ENCODE peak calls at places on chromosomes 4 and X, in five cellular contexts. One of them, this sample, is unnamed.

GRCh38 chrX:147173586-147173985 is 359.0 kb upstream of the CXorf51A start:
- DNase-seq in GM23338: no peak
- DNase-seq in hepatocyte: no peak
- DNase-seq in lower leg skin: peak
- DNase-seq in breast epithelium: no peak
- DNase-seq in this sample: no peak

GRCh38 chr4:54382623-54383022 is 153.5 kb downstream of the PDGFRA start:
- DNase-seq in GM23338: no peak
- DNase-seq in hepatocyte: no peak
- DNase-seq in lower leg skin: no peak
- DNase-seq in breast epithelium: no peak
- DNase-seq in this sample: no peak

GRCh38 chr4:184746532-184746870 is 12.6 kb upstream of the CENPU start:
- DNase-seq in GM23338: peak
- DNase-seq in hepatocyte: peak
- DNase-seq in lower leg skin: no peak
- DNase-seq in breast epithelium: peak
- DNase-seq in this sample: no peak

GRCh38 chr4:105345838-105346237 is 128.0 kb downstream of the PPA2 start:
- DNase-seq in GM23338: no peak
- DNase-seq in hepatocyte: no peak
- DNase-seq in lower leg skin: no peak
- DNase-seq in breast epithelium: no peak
- DNase-seq in this sample: no peak

GRCh38 chr4:22427676-22428075 is 88.2 kb downstream of the ADGRA3 start:
- DNase-seq in GM23338: no peak
- DNase-seq in hepatocyte: no peak
- DNase-seq in lower leg skin: no peak
- DNase-seq in breast epithelium: no peak
- DNase-seq in this sample: no peak

GRCh38 chrX:110284159-110284558 is 33.7 kb downstream of the AMMECR1 start:
- DNase-seq in GM23338: no peak
- DNase-seq in hepatocyte: no peak
- DNase-seq in lower leg skin: no peak
- DNase-seq in breast epithelium: no peak
- DNase-seq in this sample: no peak

GRCh38 chr4:165715989-165716388 is 157.0 kb upstream of the TLL1 start:
- DNase-seq in GM23338: no peak
- DNase-seq in hepatocyte: no peak
- DNase-seq in lower leg skin: no peak
- DNase-seq in breast epithelium: no peak
- DNase-seq in this sample: no peak

GRCh38 chr4:55356991-55357461 is 11.0 kb downstream of the SRD5A3 start:
- DNase-seq in GM23338: no peak
- DNase-seq in hepatocyte: peak
- DNase-seq in lower leg skin: no peak
- DNase-seq in breast epithelium: no peak
- DNase-seq in this sample: no peak

GRCh38 chr4:123755655-123756054 is 359.1 kb downstream of the SPRY1 start:
- DNase-seq in GM23338: no peak
- DNase-seq in hepatocyte: no peak
- DNase-seq in lower leg skin: no peak
- DNase-seq in breast epithelium: no peak
- DNase-seq in this sample: no peak

GRCh38 chr4:24224446-24224845 is 334.6 kb upstream of the PPARGC1A start:
- DNase-seq in GM23338: no peak
- DNase-seq in hepatocyte: peak
- DNase-seq in lower leg skin: no peak
- DNase-seq in breast epithelium: no peak
- DNase-seq in this sample: no peak

GRCh38 chrX:48473718-48473990 is 2.3 kb upstream of the FTSJ1 start:
- DNase-seq in GM23338: no peak
- DNase-seq in hepatocyte: no peak
- DNase-seq in lower leg skin: no peak
- DNase-seq in breast epithelium: no peak
- DNase-seq in this sample: no peak
- H3K4me3 ChIP-seq in GM23338: no peak
- H3K4me3 ChIP-seq in hepatocyte: no peak
- H3K4me3 ChIP-seq in lower leg skin: no peak
- H3K4me3 ChIP-seq in breast epithelium: no peak
- H3K4me3 ChIP-seq in this sample: no peak

DNA sequence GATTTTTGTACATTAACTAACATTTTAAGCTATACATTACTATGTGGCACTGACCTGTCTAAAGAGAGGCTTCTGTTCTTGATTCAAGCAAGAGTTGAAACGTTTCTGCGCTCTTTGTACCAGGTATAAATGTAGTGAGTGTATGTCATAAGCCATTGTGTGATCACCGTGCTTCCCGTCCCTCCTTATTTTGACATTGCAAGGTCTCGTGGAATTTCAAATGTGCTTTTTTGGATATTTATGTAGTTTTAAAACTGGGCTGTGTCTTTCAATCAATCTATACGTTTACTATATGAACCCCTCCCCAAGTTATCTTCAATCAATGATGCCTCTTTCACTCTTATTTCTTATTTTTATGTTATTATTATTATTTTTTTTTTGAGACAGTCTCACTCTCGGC is at the start of gene KLHL15:
- DNase-seq in GM23338: no peak
- DNase-seq in hepatocyte: no peak
- DNase-seq in lower leg skin: no peak
- DNase-seq in breast epithelium: no peak
- DNase-seq in this sample: no peak
- H3K4me3 ChIP-seq in GM23338: peak
- H3K4me3 ChIP-seq in hepatocyte: peak
- H3K4me3 ChIP-seq in lower leg skin: no peak
- H3K4me3 ChIP-seq in breast epithelium: peak
- H3K4me3 ChIP-seq in this sample: peak

GRCh38 chr4:740011-740410 is 34.4 kb downstream of the PCGF3 start:
- DNase-seq in GM23338: no peak
- DNase-seq in hepatocyte: no peak
- DNase-seq in lower leg skin: no peak
- DNase-seq in breast epithelium: no peak
- DNase-seq in this sample: no peak
- H3K4me3 ChIP-seq in GM23338: no peak
- H3K4me3 ChIP-seq in hepatocyte: no peak
- H3K4me3 ChIP-seq in lower leg skin: no peak
- H3K4me3 ChIP-seq in breast epithelium: no peak
- H3K4me3 ChIP-seq in this sample: no peak

GRCh38 chrX:115564243-115564642 is 3.3 kb downstream of the PLS3 start:
- DNase-seq in GM23338: no peak
- DNase-seq in hepatocyte: no peak
- DNase-seq in lower leg skin: no peak
- DNase-seq in breast epithelium: no peak
- DNase-seq in this sample: no peak
- H3K4me3 ChIP-seq in GM23338: no peak
- H3K4me3 ChIP-seq in hepatocyte: no peak
- H3K4me3 ChIP-seq in lower leg skin: no peak
- H3K4me3 ChIP-seq in breast epithelium: no peak
- H3K4me3 ChIP-seq in this sample: no peak

GRCh38 chr4:99300934-99301333 is 10.1 kb upstream of the ADH1A start:
- DNase-seq in GM23338: no peak
- DNase-seq in hepatocyte: peak
- DNase-seq in lower leg skin: peak
- DNase-seq in breast epithelium: peak
- DNase-seq in this sample: peak
- H3K4me3 ChIP-seq in GM23338: no peak
- H3K4me3 ChIP-seq in hepatocyte: no peak
- H3K4me3 ChIP-seq in lower leg skin: no peak
- H3K4me3 ChIP-seq in breast epithelium: no peak
- H3K4me3 ChIP-seq in this sample: no peak

GRCh38 chr4:15938182-15938581 is 358 bp downstream of the FGFBP1 start:
- DNase-seq in GM23338: peak
- DNase-seq in hepatocyte: peak
- DNase-seq in lower leg skin: no peak
- DNase-seq in breast epithelium: no peak
- DNase-seq in this sample: no peak
- H3K4me3 ChIP-seq in GM23338: no peak
- H3K4me3 ChIP-seq in hepatocyte: no peak
- H3K4me3 ChIP-seq in lower leg skin: no peak
- H3K4me3 ChIP-seq in breast epithelium: no peak
- H3K4me3 ChIP-seq in this sample: peak

GRCh38 chrX:39855748-39856129 is 242.0 kb downstream of the BCOR start:
- DNase-seq in GM23338: peak
- DNase-seq in hepatocyte: peak
- DNase-seq in lower leg skin: no peak
- DNase-seq in breast epithelium: no peak
- DNase-seq in this sample: no peak

GRCh38 chrX:39852496-39852895 is 245.3 kb downstream of the BCOR start:
- DNase-seq in GM23338: no peak
- DNase-seq in hepatocyte: no peak
- DNase-seq in lower leg skin: no peak
- DNase-seq in breast epithelium: no peak
- DNase-seq in this sample: no peak

GRCh38 chrX:39853417-39853816 is 244.3 kb downstream of the BCOR start:
- DNase-seq in GM23338: no peak
- DNase-seq in hepatocyte: no peak
- DNase-seq in lower leg skin: no peak
- DNase-seq in breast epithelium: no peak
- DNase-seq in this sample: no peak

GRCh38 chrX:39856472-39857121 is 241.2 kb downstream of the BCOR start:
- DNase-seq in GM23338: no peak
- DNase-seq in hepatocyte: no peak
- DNase-seq in lower leg skin: no peak
- DNase-seq in breast epithelium: no peak
- DNase-seq in this sample: no peak

DNA sequence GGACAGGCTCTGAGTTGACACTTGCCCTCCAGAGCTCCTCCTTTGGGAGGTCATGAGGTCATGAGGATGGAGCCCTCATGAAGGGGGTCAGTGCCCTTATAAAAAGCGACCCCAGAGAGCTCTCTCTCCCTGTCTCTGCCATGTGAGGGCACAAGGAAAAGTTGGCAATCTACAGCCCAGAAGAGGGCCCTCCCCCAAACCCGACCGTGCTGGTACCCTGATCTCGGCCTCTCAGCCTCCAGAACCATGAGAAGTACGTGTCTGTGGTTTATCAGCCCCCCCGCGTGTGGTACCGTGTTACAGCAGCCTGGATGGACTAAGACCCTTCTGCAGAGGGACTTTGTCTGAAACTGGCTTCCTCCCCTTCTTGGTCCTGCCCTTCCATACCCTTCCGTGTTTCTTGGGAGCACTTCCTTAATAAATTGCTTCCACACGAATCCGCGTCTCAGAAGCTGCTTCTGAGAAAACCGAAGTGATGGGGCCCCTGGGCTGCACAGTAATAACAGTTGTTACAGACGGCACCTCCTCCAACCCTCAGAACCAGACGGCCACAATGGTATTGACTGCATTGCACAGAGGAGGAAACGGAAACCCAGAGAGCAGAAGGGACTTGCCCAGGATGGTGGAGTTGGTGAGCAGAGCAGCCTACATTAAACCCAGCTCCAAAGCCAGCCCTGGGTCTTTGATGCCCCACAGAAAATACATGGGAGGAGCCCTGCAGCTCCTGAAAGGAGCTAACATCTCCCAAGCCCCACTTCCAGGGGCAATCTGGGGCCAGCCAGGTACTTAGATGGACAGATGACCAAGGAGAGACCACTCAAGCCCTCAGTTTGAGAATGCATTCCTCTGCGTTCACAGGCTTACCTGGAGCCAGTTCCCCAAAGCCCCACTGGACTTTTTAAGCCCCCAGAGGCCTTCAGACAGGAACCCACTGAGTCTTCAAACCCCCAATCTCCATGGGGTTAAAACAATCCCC is 242.7 kb downstream of the BCOR start:
- DNase-seq in GM23338: no peak
- DNase-seq in hepatocyte: no peak
- DNase-seq in lower leg skin: no peak
- DNase-seq in breast epithelium: no peak
- DNase-seq in this sample: no peak
- H3K4me3 ChIP-seq in GM23338: no peak
- H3K4me3 ChIP-seq in hepatocyte: no peak
- H3K4me3 ChIP-seq in lower leg skin: no peak
- H3K4me3 ChIP-seq in breast epithelium: no peak
- H3K4me3 ChIP-seq in this sample: no peak

GRCh38 chr4:7697821-7698220 is 241.8 kb downstream of the AFAP1 start:
- DNase-seq in GM23338: no peak
- DNase-seq in hepatocyte: no peak
- DNase-seq in lower leg skin: no peak
- DNase-seq in breast epithelium: no peak
- DNase-seq in this sample: no peak
- H3K4me3 ChIP-seq in GM23338: no peak
- H3K4me3 ChIP-seq in hepatocyte: no peak
- H3K4me3 ChIP-seq in lower leg skin: no peak
- H3K4me3 ChIP-seq in breast epithelium: no peak
- H3K4me3 ChIP-seq in this sample: no peak

This sample was measured in suprapubic skin.